ENCODE peak calls at places on chromosome 21, in nine cellular contexts. D is OCI-LY7; X is body of pancreas; U is effector memory CD4-positive, alpha-beta T cell; B is heart right ventricle; S is breast epithelium; Q is adipocyte; Y is NT2/D1; F is fibroblast of lung. N is an unnamed sample. For H3K4me1, the result is how much of the 10 kb centered on the place peaks cover.

GRCh38 chr21:18069875-18070274 is 174.8 kb upstream of the CHODL start:
- DNase-seq in D (no peak), X (no peak), U (no peak), B (no peak), S (no peak), Q (no peak), Y (no peak), F (no peak), N (no peak)

GRCh38 chr21:46188226-46189212 is 4.3 kb upstream of the SPATC1L start:
- DNase-seq in D (no peak), X (peak), U (no peak), B (peak), S (peak), Q (peak), Y (peak), F (peak), N (no peak)

GRCh38 chr21:37829447-37829846 is 86.8 kb downstream of the KCNJ6 start:
- DNase-seq in D (no peak), X (peak), U (no peak), B (no peak), S (no peak), Q (peak), Y (no peak), F (peak), N (peak)

GRCh38 chr21:37006521-37007291 is at the start of gene RIPPLY3:
- DNase-seq in D (no peak), X (no peak), U (no peak), B (no peak), S (no peak), Q (peak), Y (no peak), F (no peak), N (no peak)

GRCh38 chr21:36915014-36915700 is 51.3 kb downstream of the HLCS start:
- DNase-seq in D (no peak), X (peak), U (no peak), B (no peak), S (no peak), Q (no peak), Y (no peak), F (no peak), N (no peak)

GRCh38 chr21:8993943-8994639 is 1527.3 kb upstream of the TPTE start:
- DNase-seq in D (no peak), X (no peak), U (no peak), B (no peak), S (no peak), Q (no peak), Y (no peak), F (no peak), N (no peak)

GRCh38 chr21:46344219-46344915 is 20.4 kb downstream of the PCNT start:
- DNase-seq in D (no peak), X (no peak), U (no peak), B (no peak), S (no peak), Q (no peak), Y (no peak), F (no peak), N (no peak)

GRCh38 chr21:30555095-30555494 is 6.0 kb downstream of the KRTAP19-7 start:
- DNase-seq in D (no peak), X (no peak), U (no peak), B (no peak), S (no peak), Q (no peak), Y (no peak), F (no peak), N (no peak)

GRCh38 chr21:45846373-45847160 is 135.0 kb upstream of the COL6A1 start:
- DNase-seq in D (no peak), X (peak), U (no peak), B (peak), S (peak), Q (no peak), Y (no peak), F (peak), N (no peak)

GRCh38 chr21:40143822-40144525 is 276.7 kb downstream of the PCP4 start:
- DNase-seq in D (peak), X (peak), U (no peak), B (peak), S (peak), Q (peak), Y (peak), F (peak), N (no peak)

GRCh38 chr21:37874904-37875780 is 41.1 kb downstream of the KCNJ6 start:
- DNase-seq in D (no peak), X (no peak), U (no peak), B (no peak), S (no peak), Q (no peak), Y (no peak), F (no peak), N (no peak)

GRCh38 chr21:46509760-46510159 is 51.1 kb downstream of the DIP2A start:
- DNase-seq in D (no peak), X (peak), U (no peak), B (no peak), S (no peak), Q (no peak), Y (no peak), F (peak), N (no peak)

GRCh38 chr21:46196733-46197132 is 12.5 kb upstream of the SPATC1L start:
- DNase-seq in D (no peak), X (no peak), U (no peak), B (no peak), S (no peak), Q (no peak), Y (no peak), F (no peak), N (peak)

GRCh38 chr21:46020581-46020980 is 39.0 kb downstream of the COL6A1 start:
- DNase-seq in D (no peak), X (no peak), U (no peak), B (no peak), S (no peak), Q (no peak), Y (no peak), F (no peak), N (no peak)

GRCh38 chr21:45992311-45993209 is 11.0 kb downstream of the COL6A1 start:
- DNase-seq in D (no peak), X (peak), U (no peak), B (peak), S (peak), Q (no peak), Y (no peak), F (no peak), N (peak)

GRCh38 chr21:15001113-15001512 is 63.7 kb downstream of the NRIP1 start:
- DNase-seq in D (no peak), X (no peak), U (no peak), B (no peak), S (no peak), Q (peak), Y (no peak), F (no peak), N (no peak)

GRCh38 chr21:32423320-32423719 is 10.8 kb downstream of the EVA1C start:
- DNase-seq in D (no peak), X (no peak), U (no peak), B (no peak), S (no peak), Q (peak), Y (no peak), F (peak), N (no peak)

GRCh38 chr21:45070970-45071369 is 3.4 kb upstream of the ADARB1 start:
- DNase-seq in D (no peak), X (no peak), U (no peak), B (no peak), S (no peak), Q (no peak), Y (no peak), F (no peak), N (no peak)

GRCh38 chr21:45104560-45104959 is 30.2 kb downstream of the ADARB1 start:
- DNase-seq in D (no peak), X (peak), U (peak), B (peak), S (no peak), Q (no peak), Y (no peak), F (no peak), N (no peak)

GRCh38 chr21:44006017-44006624 is 6.0 kb upstream of the TRAPPC10 start:
- DNase-seq in D (no peak), X (peak), U (no peak), B (peak), S (no peak), Q (peak), Y (no peak), F (peak), N (no peak)

GRCh38 chr21:15837603-15838002 is 107.8 kb downstream of the USP25 start:
- DNase-seq in D (no peak), X (no peak), U (no peak), B (no peak), S (no peak), Q (peak), Y (no peak), F (peak), N (no peak)

GRCh38 chr21:15441060-15441493 is 288.7 kb upstream of the USP25 start:
- DNase-seq in D (no peak), X (no peak), U (no peak), B (no peak), S (no peak), Q (no peak), Y (no peak), F (no peak), N (no peak)

GRCh38 chr21:26457817-26458216 is 115.3 kb downstream of the CYYR1 start:
- DNase-seq in D (no peak), X (no peak), U (no peak), B (no peak), S (no peak), Q (peak), Y (no peak), F (peak), N (no peak)
- H3K4me3 ChIP-seq in D (no peak), X (no peak), U (no peak), B (no peak), S (no peak), Q (no peak), Y (no peak), F (no peak), N (no peak)

GRCh38 chr21:34813266-34813886 is 144.6 kb downstream of the CLIC6 start:
- DNase-seq in D (no peak), X (no peak), U (no peak), B (no peak), S (no peak), Q (peak), Y (no peak), F (peak), N (no peak)

GRCh38 chr21:34810786-34811185 is 142.0 kb downstream of the CLIC6 start:
- DNase-seq in D (no peak), X (no peak), U (no peak), B (no peak), S (no peak), Q (no peak), Y (no peak), F (no peak), N (no peak)

GRCh38 chr21:34812510-34813265 is 143.9 kb downstream of the CLIC6 start:
- DNase-seq in D (no peak), X (no peak), U (no peak), B (no peak), S (no peak), Q (peak), Y (no peak), F (peak), N (no peak)

GRCh38 chr21:34809822-34810221 is 141.0 kb downstream of the CLIC6 start:
- DNase-seq in D (no peak), X (no peak), U (no peak), B (no peak), S (no peak), Q (no peak), Y (no peak), F (no peak), N (no peak)

DNA sequence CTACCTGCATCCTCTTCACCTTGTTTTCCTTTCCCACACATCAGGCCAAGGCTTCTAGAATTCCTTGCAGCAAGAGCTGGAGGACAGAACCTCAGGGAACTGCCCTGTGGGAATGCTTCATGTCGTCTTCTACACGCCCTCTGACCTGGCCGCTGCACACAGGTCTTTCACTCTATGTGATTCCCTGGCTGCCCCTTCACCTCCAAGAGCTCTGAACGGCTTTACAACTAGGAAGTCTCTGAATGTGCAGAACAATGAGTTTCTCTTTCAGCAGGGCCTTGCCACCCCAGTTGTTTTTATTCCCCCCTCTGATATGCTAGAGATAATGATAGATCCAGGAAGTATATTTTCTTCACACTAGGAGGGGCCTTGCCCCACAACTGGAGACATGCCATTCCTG is 142.6 kb downstream of the CLIC6 start:
- DNase-seq in D (no peak), X (no peak), U (no peak), B (no peak), S (no peak), Q (no peak), Y (no peak), F (no peak), N (no peak)
- H3K4me1 ChIP-seq in D (under half), X (under half), U (half or more), B (under half), S (under half), Q (half or more), Y (under half), F (half or more), N (under half)

GRCh38 chr21:38944903-38945302 is 139.2 kb downstream of the ETS2 start:
- DNase-seq in D (no peak), X (no peak), U (no peak), B (no peak), S (no peak), Q (no peak), Y (no peak), F (no peak), N (no peak)
- H3K4me3 ChIP-seq in D (no peak), X (no peak), U (no peak), B (no peak), S (no peak), Q (no peak), Y (no peak), F (no peak), N (no peak)

GRCh38 chr21:33700491-33700890 is 58.2 kb downstream of the ITSN1 start:
- DNase-seq in D (no peak), X (no peak), U (no peak), B (no peak), S (no peak), Q (no peak), Y (no peak), F (no peak), N (no peak)

GRCh38 chr21:33691945-33692594 is 49.8 kb downstream of the ITSN1 start:
- DNase-seq in D (no peak), X (no peak), U (no peak), B (no peak), S (no peak), Q (no peak), Y (no peak), F (no peak), N (no peak)

GRCh38 chr21:33698088-33698487 is 55.8 kb downstream of the ITSN1 start:
- DNase-seq in D (no peak), X (no peak), U (no peak), B (no peak), S (no peak), Q (no peak), Y (no peak), F (no peak), N (no peak)

GRCh38 chr21:33699277-33699676 is 57.0 kb downstream of the ITSN1 start:
- DNase-seq in D (no peak), X (no peak), U (no peak), B (no peak), S (no peak), Q (no peak), Y (no peak), F (no peak), N (no peak)

GRCh38 chr21:33695785-33696184 is 53.5 kb downstream of the ITSN1 start:
- DNase-seq in D (no peak), X (no peak), U (no peak), B (no peak), S (no peak), Q (no peak), Y (no peak), F (no peak), N (no peak)
- H3K4me1 ChIP-seq in D (under half), X (under half), U (under half), B (under half), S (under half), Q (under half), Y (under half), F (under half), N (under half)

GRCh38 chr21:35528109-35529042 is 479.3 kb upstream of the RUNX1 start:
- DNase-seq in D (peak), X (peak), U (peak), B (peak), S (no peak), Q (peak), Y (no peak), F (peak), N (peak)
- H3K4me3 ChIP-seq in D (peak), X (no peak), U (peak), B (peak), S (peak), Q (peak), Y (no peak), F (peak), N (peak)

GRCh38 chr21:33643658-33644311 is 1.5 kb downstream of the ITSN1 start:
- DNase-seq in D (no peak), X (no peak), U (no peak), B (no peak), S (no peak), Q (peak), Y (no peak), F (peak), N (no peak)

GRCh38 chr21:33642027-33642895 is at the start of gene ITSN1:
- DNase-seq in D (peak), X (peak), U (peak), B (peak), S (peak), Q (peak), Y (peak), F (peak), N (peak)

GRCh38 chr21:33641339-33642026 is at the start of gene CRYZL1:
- DNase-seq in D (peak), X (peak), U (peak), B (peak), S (peak), Q (peak), Y (peak), F (peak), N (peak)

GRCh38 chr21:33642896-33643657 is 776 bp downstream of the ITSN1 start:
- DNase-seq in D (peak), X (peak), U (no peak), B (peak), S (no peak), Q (peak), Y (no peak), F (peak), N (peak)

DNA sequence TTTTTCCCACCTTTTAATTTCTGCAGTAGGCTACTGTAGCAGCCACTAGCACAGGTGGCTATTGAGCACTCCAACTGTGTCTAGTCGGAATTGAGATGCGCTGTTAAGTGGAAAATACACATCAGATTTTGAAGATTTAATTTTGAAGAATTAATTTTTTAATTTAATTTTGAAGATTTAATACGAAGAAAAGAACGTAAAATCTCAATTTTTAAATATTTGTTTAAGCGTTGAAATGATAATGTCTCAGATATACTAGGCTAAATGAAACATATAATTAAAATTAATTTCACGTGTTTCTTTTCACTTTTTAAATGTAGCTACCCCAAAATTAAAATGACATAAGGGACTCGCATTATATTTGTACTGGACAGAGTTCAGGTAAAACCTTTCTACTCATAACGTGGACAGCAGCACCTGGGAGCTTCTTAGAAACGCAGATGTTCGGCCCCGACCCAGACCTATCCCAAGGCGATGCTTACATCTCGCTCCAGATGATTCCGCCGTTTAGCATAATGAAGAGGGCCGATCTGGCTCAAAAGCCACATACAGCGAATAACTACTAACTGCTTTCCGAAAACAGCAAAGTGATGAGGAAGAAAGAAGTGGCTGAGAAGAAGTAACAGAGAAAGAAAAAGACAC is 723 bp downstream of the CRYZL1 start:
- DNase-seq in D (peak), X (peak), U (no peak), B (no peak), S (no peak), Q (peak), Y (no peak), F (peak), N (no peak)
- H3K4me1 ChIP-seq in D (under half), X (under half), U (under half), B (under half), S (under half), Q (under half), Y (under half), F (under half), N (half or more)